ENCODE peak calls at places on chromosomes 11 and 22, in ten cellular contexts. One of them, this sample, is unnamed.

GRCh38 chr22:42069801-42070516 is 653 bp downstream of the NAGA start:
- DNase-seq in astrocyte: no peak
- DNase-seq in CD8-positive, alpha-beta memory T cell: no peak
- DNase-seq in endodermal cell: no peak
- DNase-seq in neural progenitor cell: no peak
- DNase-seq in MM.1S: no peak
- DNase-seq in foreskin keratinocyte: no peak
- DNase-seq in CD4-positive, alpha-beta memory T cell: no peak
- DNase-seq in upper lobe of right lung: no peak
- DNase-seq in A549: no peak
- DNase-seq in this sample: no peak

GRCh38 chr11:17764446-17765218 is 30.1 kb downstream of the KCNC1 start:
- DNase-seq in MM.1S: no peak
- DNase-seq in CD8-positive, alpha-beta memory T cell: no peak
- DNase-seq in upper lobe of right lung: peak; percentile 39
- DNase-seq in CD4-positive, alpha-beta memory T cell: no peak
- DNase-seq in foreskin keratinocyte: no peak
- DNase-seq in A549: no peak
- DNase-seq in neural progenitor cell: peak; percentile 93
- DNase-seq in endodermal cell: no peak
- DNase-seq in astrocyte: no peak
- DNase-seq in this sample: no peak

GRCh38 chr22:24177456-24177855 is 3.8 kb upstream of the SUSD2 start:
- DNase-seq in A549: no peak
- DNase-seq in CD4-positive, alpha-beta memory T cell: no peak
- DNase-seq in foreskin keratinocyte: no peak
- DNase-seq in CD8-positive, alpha-beta memory T cell: no peak
- DNase-seq in MM.1S: no peak
- DNase-seq in neural progenitor cell: no peak
- DNase-seq in upper lobe of right lung: no peak
- DNase-seq in endodermal cell: no peak
- DNase-seq in astrocyte: no peak
- DNase-seq in this sample: no peak

GRCh38 chr11:88306785-88307184 is 30.8 kb downstream of the CTSC start:
- DNase-seq in astrocyte: no peak
- DNase-seq in upper lobe of right lung: no peak
- DNase-seq in A549: no peak
- DNase-seq in CD8-positive, alpha-beta memory T cell: no peak
- DNase-seq in neural progenitor cell: no peak
- DNase-seq in CD4-positive, alpha-beta memory T cell: no peak
- DNase-seq in MM.1S: no peak
- DNase-seq in endodermal cell: no peak
- DNase-seq in foreskin keratinocyte: no peak
- DNase-seq in this sample: no peak

GRCh38 chr11:108121274-108122155 is at the start of gene ACAT1:
- DNase-seq in foreskin keratinocyte: peak; percentile 46
- DNase-seq in A549: peak; percentile 86
- DNase-seq in MM.1S: peak; percentile 95
- DNase-seq in CD4-positive, alpha-beta memory T cell: peak; percentile 93
- DNase-seq in upper lobe of right lung: peak; percentile 99
- DNase-seq in endodermal cell: peak; percentile 99
- DNase-seq in CD8-positive, alpha-beta memory T cell: peak; percentile 97
- DNase-seq in neural progenitor cell: peak; percentile 95
- DNase-seq in astrocyte: peak; percentile 71
- DNase-seq in this sample: peak; percentile 98

GRCh38 chr22:21918466-21919185 is 34.0 kb downstream of the PPM1F start:
- DNase-seq in MM.1S: no peak
- DNase-seq in CD4-positive, alpha-beta memory T cell: no peak
- DNase-seq in neural progenitor cell: no peak
- DNase-seq in endodermal cell: no peak
- DNase-seq in CD8-positive, alpha-beta memory T cell: no peak
- DNase-seq in A549: no peak
- DNase-seq in foreskin keratinocyte: no peak
- DNase-seq in astrocyte: no peak
- DNase-seq in upper lobe of right lung: no peak
- DNase-seq in this sample: no peak

GRCh38 chr11:64592656-64593055 is 1.6 kb downstream of the SLC22A12 start:
- DNase-seq in endodermal cell: no peak
- DNase-seq in CD4-positive, alpha-beta memory T cell: no peak
- DNase-seq in neural progenitor cell: no peak
- DNase-seq in foreskin keratinocyte: no peak
- DNase-seq in CD8-positive, alpha-beta memory T cell: no peak
- DNase-seq in A549: no peak
- DNase-seq in upper lobe of right lung: peak; percentile 45
- DNase-seq in MM.1S: no peak
- DNase-seq in astrocyte: no peak
- DNase-seq in this sample: no peak

GRCh38 chr11:61742391-61742790 is 10.0 kb upstream of the MYRF start:
- DNase-seq in astrocyte: no peak
- DNase-seq in CD4-positive, alpha-beta memory T cell: no peak
- DNase-seq in A549: no peak
- DNase-seq in endodermal cell: no peak
- DNase-seq in foreskin keratinocyte: no peak
- DNase-seq in CD8-positive, alpha-beta memory T cell: no peak
- DNase-seq in upper lobe of right lung: peak; percentile 77
- DNase-seq in neural progenitor cell: no peak
- DNase-seq in MM.1S: no peak
- DNase-seq in this sample: no peak

GRCh38 chr11:30683176-30683575 is 97.0 kb upstream of the MPPED2 start:
- DNase-seq in foreskin keratinocyte: no peak
- DNase-seq in upper lobe of right lung: no peak
- DNase-seq in endodermal cell: no peak
- DNase-seq in MM.1S: no peak
- DNase-seq in CD4-positive, alpha-beta memory T cell: no peak
- DNase-seq in astrocyte: no peak
- DNase-seq in A549: no peak
- DNase-seq in CD8-positive, alpha-beta memory T cell: no peak
- DNase-seq in neural progenitor cell: no peak
- DNase-seq in this sample: no peak

GRCh38 chr11:1228183-1228821 is 5.4 kb downstream of the MUC5B start:
- DNase-seq in CD8-positive, alpha-beta memory T cell: no peak
- DNase-seq in astrocyte: no peak
- DNase-seq in neural progenitor cell: no peak
- DNase-seq in upper lobe of right lung: peak; percentile 62
- DNase-seq in CD4-positive, alpha-beta memory T cell: no peak
- DNase-seq in MM.1S: no peak
- DNase-seq in foreskin keratinocyte: no peak
- DNase-seq in A549: no peak
- DNase-seq in endodermal cell: peak; percentile 50
- DNase-seq in this sample: peak; percentile 9

GRCh38 chr11:73003083-73003482 is 139.0 kb downstream of the FCHSD2 start:
- DNase-seq in endodermal cell: no peak
- DNase-seq in A549: no peak
- DNase-seq in foreskin keratinocyte: no peak
- DNase-seq in MM.1S: no peak
- DNase-seq in astrocyte: no peak
- DNase-seq in upper lobe of right lung: no peak
- DNase-seq in CD4-positive, alpha-beta memory T cell: no peak
- DNase-seq in neural progenitor cell: no peak
- DNase-seq in CD8-positive, alpha-beta memory T cell: no peak
- DNase-seq in this sample: no peak

GRCh38 chr11:80970016-80970516 is 1529.2 kb upstream of the TENM4 start:
- DNase-seq in foreskin keratinocyte: no peak
- DNase-seq in MM.1S: no peak
- DNase-seq in astrocyte: no peak
- DNase-seq in CD8-positive, alpha-beta memory T cell: no peak
- DNase-seq in endodermal cell: no peak
- DNase-seq in A549: no peak
- DNase-seq in neural progenitor cell: no peak
- DNase-seq in CD4-positive, alpha-beta memory T cell: no peak
- DNase-seq in upper lobe of right lung: no peak
- DNase-seq in this sample: no peak

GRCh38 chr11:9057032-9057431 is 34.4 kb downstream of the SCUBE2 start:
- DNase-seq in foreskin keratinocyte: no peak
- DNase-seq in A549: no peak
- DNase-seq in endodermal cell: no peak
- DNase-seq in astrocyte: no peak
- DNase-seq in neural progenitor cell: no peak
- DNase-seq in upper lobe of right lung: no peak
- DNase-seq in MM.1S: no peak
- DNase-seq in CD8-positive, alpha-beta memory T cell: no peak
- DNase-seq in CD4-positive, alpha-beta memory T cell: no peak
- DNase-seq in this sample: no peak

GRCh38 chr11:91922846-91923245 is 301.8 kb upstream of the FAT3 start:
- DNase-seq in CD4-positive, alpha-beta memory T cell: no peak
- DNase-seq in foreskin keratinocyte: no peak
- DNase-seq in A549: no peak
- DNase-seq in MM.1S: no peak
- DNase-seq in astrocyte: no peak
- DNase-seq in upper lobe of right lung: no peak
- DNase-seq in endodermal cell: no peak
- DNase-seq in neural progenitor cell: no peak
- DNase-seq in CD8-positive, alpha-beta memory T cell: no peak
- DNase-seq in this sample: no peak

DNA sequence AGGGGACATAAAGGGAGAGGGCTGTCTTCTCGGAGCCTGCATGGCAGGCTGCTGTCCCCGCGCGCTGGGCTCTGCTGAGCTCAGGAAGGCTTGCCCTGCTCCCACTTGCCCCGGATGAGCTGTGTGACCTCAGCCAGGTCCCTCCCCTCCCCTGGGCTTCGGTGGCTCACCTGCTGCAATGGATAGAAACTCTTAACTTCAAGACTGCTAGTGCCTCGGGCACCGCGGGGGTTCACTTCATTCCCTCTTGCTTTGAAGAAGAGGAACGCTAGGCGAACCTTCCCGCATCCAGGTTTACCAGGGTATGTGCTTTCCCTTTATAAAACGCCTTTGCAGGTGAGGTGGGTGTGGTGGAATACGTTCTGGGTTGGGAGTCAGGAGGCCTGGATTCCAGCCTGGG is 115.0 kb downstream of the PHF21B start:
- DNase-seq in A549: no peak
- DNase-seq in neural progenitor cell: no peak
- DNase-seq in CD4-positive, alpha-beta memory T cell: no peak
- DNase-seq in endodermal cell: peak; percentile 36
- DNase-seq in foreskin keratinocyte: no peak
- DNase-seq in MM.1S: no peak
- DNase-seq in upper lobe of right lung: no peak
- DNase-seq in CD8-positive, alpha-beta memory T cell: no peak
- DNase-seq in astrocyte: no peak
- DNase-seq in this sample: no peak
- H3K4me1 ChIP-seq in A549: no peaks in the 10 kb centered on the region
- H3K4me1 ChIP-seq in neural progenitor cell: no peaks in the 10 kb centered on the region
- H3K4me1 ChIP-seq in CD4-positive, alpha-beta memory T cell: no peaks in the 10 kb centered on the region
- H3K4me1 ChIP-seq in endodermal cell: no peaks in the 10 kb centered on the region
- H3K4me1 ChIP-seq in foreskin keratinocyte: no peaks in the 10 kb centered on the region
- H3K4me1 ChIP-seq in MM.1S: no peaks in the 10 kb centered on the region
- H3K4me1 ChIP-seq in upper lobe of right lung: no peaks in the 10 kb centered on the region
- H3K4me1 ChIP-seq in CD8-positive, alpha-beta memory T cell: no peaks in the 10 kb centered on the region
- H3K4me1 ChIP-seq in astrocyte: no peaks in the 10 kb centered on the region
- H3K4me1 ChIP-seq in this sample: no peaks in the 10 kb centered on the region

DNA sequence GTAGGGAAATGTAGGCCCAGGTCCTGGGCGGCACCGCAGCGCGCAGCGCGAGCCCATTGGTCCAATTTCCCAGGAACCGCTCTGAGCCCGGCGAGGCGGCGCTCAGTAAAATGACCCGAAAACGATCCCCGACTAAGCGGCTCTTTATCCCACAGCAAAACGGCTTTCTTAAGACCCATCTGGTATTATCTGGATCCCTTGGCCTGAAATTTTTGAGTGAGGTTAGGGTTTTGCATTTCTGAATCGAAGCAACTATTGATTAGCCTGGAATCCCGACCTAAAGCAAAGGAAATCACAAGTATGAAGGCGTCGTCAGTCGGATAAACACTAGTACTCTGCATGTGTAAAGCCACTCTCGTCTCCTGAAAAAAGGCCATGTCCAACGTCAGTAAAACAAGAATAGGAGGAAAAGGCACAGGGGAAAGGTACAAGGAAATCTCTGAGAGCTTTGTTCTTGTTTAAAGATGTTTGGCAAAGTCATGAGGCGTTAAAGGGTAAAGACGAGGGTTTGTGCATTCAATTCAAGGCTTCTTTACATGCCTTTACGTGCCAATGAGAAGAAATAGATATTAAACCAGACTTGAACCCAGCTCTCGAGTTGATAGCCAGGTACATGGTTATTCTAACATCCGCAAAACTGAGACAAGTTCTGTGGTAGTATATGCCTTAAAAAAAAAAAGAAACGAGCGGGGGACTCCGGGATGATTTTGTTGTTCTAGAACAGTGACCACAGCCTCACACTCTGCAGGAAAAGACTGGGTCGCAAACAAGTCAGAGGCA is 564 bp upstream of the CFL1 start:
- DNase-seq in CD8-positive, alpha-beta memory T cell: no peak
- DNase-seq in upper lobe of right lung: no peak
- DNase-seq in astrocyte: no peak
- DNase-seq in CD4-positive, alpha-beta memory T cell: no peak
- DNase-seq in A549: no peak
- DNase-seq in neural progenitor cell: no peak
- DNase-seq in MM.1S: no peak
- DNase-seq in foreskin keratinocyte: no peak
- DNase-seq in endodermal cell: no peak
- DNase-seq in this sample: no peak
- H3K27ac ChIP-seq in CD8-positive, alpha-beta memory T cell: peak overlapping the region; percentile 93
- H3K27ac ChIP-seq in upper lobe of right lung: peak overlapping the region; percentile 97
- H3K27ac ChIP-seq in astrocyte: peak overlapping the region; percentile 65
- H3K27ac ChIP-seq in CD4-positive, alpha-beta memory T cell: peak overlapping the region; percentile 85
- H3K27ac ChIP-seq in A549: peak overlapping the region; percentile 96
- H3K27ac ChIP-seq in neural progenitor cell: peak overlapping the region; percentile 95
- H3K27ac ChIP-seq in MM.1S: peak overlapping the region; percentile 86
- H3K27ac ChIP-seq in foreskin keratinocyte: peak overlapping the region; percentile 0
- H3K27ac ChIP-seq in endodermal cell: peak overlapping the region; percentile 93
- H3K27ac ChIP-seq in this sample: peak overlapping the region; percentile 92

GRCh38 chr11:96263361-96263763 is 79.6 kb downstream of the MAML2 start:
- DNase-seq in CD4-positive, alpha-beta memory T cell: no peak
- DNase-seq in MM.1S: no peak
- DNase-seq in upper lobe of right lung: no peak
- DNase-seq in astrocyte: peak; percentile 78
- DNase-seq in endodermal cell: no peak
- DNase-seq in CD8-positive, alpha-beta memory T cell: no peak
- DNase-seq in A549: peak; percentile 37
- DNase-seq in neural progenitor cell: no peak
- DNase-seq in foreskin keratinocyte: peak; percentile 64
- DNase-seq in this sample: no peak
- H3K4me1 ChIP-seq in CD4-positive, alpha-beta memory T cell: peaks cover 83% of the 10 kb centered on the region
- H3K4me1 ChIP-seq in MM.1S: peaks cover 43% of the 10 kb centered on the region
- H3K4me1 ChIP-seq in upper lobe of right lung: peaks cover 59% of the 10 kb centered on the region
- H3K4me1 ChIP-seq in astrocyte: peaks cover 36% of the 10 kb centered on the region
- H3K4me1 ChIP-seq in endodermal cell: peaks cover 7% of the 10 kb centered on the region
- H3K4me1 ChIP-seq in CD8-positive, alpha-beta memory T cell: peaks cover 86% of the 10 kb centered on the region
- H3K4me1 ChIP-seq in A549: peaks cover 38% of the 10 kb centered on the region
- H3K4me1 ChIP-seq in neural progenitor cell: no peaks in the 10 kb centered on the region
- H3K4me1 ChIP-seq in foreskin keratinocyte: peaks cover 27% of the 10 kb centered on the region
- H3K4me1 ChIP-seq in this sample: peaks cover 16% of the 10 kb centered on the region

DNA sequence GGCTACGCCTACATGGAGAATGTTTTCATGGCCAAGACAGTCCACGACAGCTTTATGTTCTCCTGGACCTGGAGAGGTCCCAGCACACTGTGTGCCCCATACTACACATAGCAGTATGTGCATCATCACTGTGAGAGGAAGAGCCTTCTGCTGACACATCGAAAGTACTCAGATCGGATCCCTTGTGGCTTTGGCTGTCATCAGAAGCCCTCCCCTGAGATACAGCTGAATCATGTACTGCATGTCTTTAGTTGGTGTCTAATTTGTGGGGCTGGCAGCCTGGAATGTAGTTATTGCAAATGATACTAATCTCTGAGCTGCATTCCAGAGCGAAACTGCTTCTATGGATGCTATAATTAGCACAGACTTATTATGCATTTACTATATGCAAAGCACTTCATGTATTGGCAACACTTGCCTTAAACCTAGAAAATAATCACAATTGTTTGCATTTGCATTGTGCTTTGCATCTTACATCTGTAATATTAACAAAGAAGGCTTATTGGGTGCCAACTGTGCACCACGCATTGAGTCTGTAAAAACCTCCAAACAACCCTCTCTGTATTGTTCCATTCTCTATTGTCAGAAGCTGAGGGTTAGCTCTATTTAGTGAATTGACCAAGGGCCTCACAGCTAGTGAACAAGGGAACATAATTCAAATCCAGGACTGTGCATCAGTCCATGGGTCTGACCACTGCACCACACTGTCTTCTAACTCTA is 89.2 kb upstream of the CRTAM start:
- DNase-seq in CD8-positive, alpha-beta memory T cell: no peak
- DNase-seq in upper lobe of right lung: peak; percentile 49
- DNase-seq in endodermal cell: no peak
- DNase-seq in neural progenitor cell: no peak
- DNase-seq in MM.1S: peak; percentile 97
- DNase-seq in foreskin keratinocyte: peak; percentile 83
- DNase-seq in A549: no peak
- DNase-seq in CD4-positive, alpha-beta memory T cell: peak; percentile 52
- DNase-seq in astrocyte: peak; percentile 96
- DNase-seq in this sample: no peak
- H3K27ac ChIP-seq in CD8-positive, alpha-beta memory T cell: no peak overlapping the region
- H3K27ac ChIP-seq in upper lobe of right lung: no peak overlapping the region
- H3K27ac ChIP-seq in endodermal cell: no peak overlapping the region
- H3K27ac ChIP-seq in neural progenitor cell: no peak overlapping the region
- H3K27ac ChIP-seq in MM.1S: peak overlapping the region; percentile 96
- H3K27ac ChIP-seq in foreskin keratinocyte: no peak overlapping the region
- H3K27ac ChIP-seq in A549: no peak overlapping the region
- H3K27ac ChIP-seq in CD4-positive, alpha-beta memory T cell: no peak overlapping the region
- H3K27ac ChIP-seq in astrocyte: peak overlapping the region; percentile 41
- H3K27ac ChIP-seq in this sample: no peak overlapping the region